ENCODE peak calls at places on chromosome 19, in seven cellular contexts. P, A, E, Q, Z, V and B are unnamed samples.
A peak's percentile ranks its signal among the peaks of the same experiment; 100 is the strongest.

GRCh38 chr19:6753178-6754031 is 13.8 kb downstream of the SH2D3A start:
- DNase-seq in P (peak; percentile 50), A (peak; percentile 92), E (peak; percentile 66), Q (no peak), Z (peak; percentile 67), V (no peak), B (peak; percentile 94)

GRCh38 chr19:42942187-42942789 is 5.3 kb upstream of the PSG7 start:
- DNase-seq in P (no peak), A (peak; percentile 1), E (no peak), Q (no peak), Z (no peak), V (no peak), B (no peak)

GRCh38 chr19:15021286-15022007 is 27.8 kb upstream of the CASP14 start:
- DNase-seq in P (no peak), A (no peak), E (no peak), Q (no peak), Z (no peak), V (no peak), B (no peak)

GRCh38 chr19:58550362-58551122 is 4.4 kb downstream of the CHMP2A start:
- DNase-seq in P (no peak), A (no peak), E (no peak), Q (no peak), Z (no peak), V (no peak), B (no peak)

GRCh38 chr19:710767-711166 is 2.0 kb downstream of the PALM start:
- DNase-seq in P (peak; percentile 16), A (no peak), E (no peak), Q (no peak), Z (no peak), V (no peak), B (no peak)

GRCh38 chr19:12689012-12689411 is 1.2 kb downstream of the GNG14 start:
- DNase-seq in P (no peak), A (no peak), E (no peak), Q (no peak), Z (no peak), V (no peak), B (no peak)

GRCh38 chr19:55370305-55370988 is at the start of gene IL11:
- DNase-seq in P (no peak), A (no peak), E (no peak), Q (no peak), Z (no peak), V (no peak), B (peak; percentile 59)

GRCh38 chr19:4722671-4723464 is 774 bp downstream of the DPP9 start:
- DNase-seq in P (no peak), A (no peak), E (no peak), Q (no peak), Z (no peak), V (peak; percentile 56), B (peak; percentile 31)

GRCh38 chr19:37992761-37993160 is 85.8 kb downstream of the SIPA1L3 start:
- DNase-seq in P (no peak), A (no peak), E (no peak), Q (no peak), Z (no peak), V (no peak), B (no peak)

GRCh38 chr19:8655340-8655709 is 24.9 kb downstream of the NFILZ start:
- DNase-seq in P (no peak), A (no peak), E (no peak), Q (peak; percentile 1), Z (no peak), V (no peak), B (no peak)

GRCh38 chr19:1400281-1401137 is 833 bp downstream of the GAMT start:
- DNase-seq in P (peak; percentile 44), A (no peak), E (no peak), Q (peak; percentile 45), Z (no peak), V (no peak), B (peak; percentile 82)

GRCh38 chr19:40265763-40266099 is 19.4 kb downstream of the AKT2 start:
- DNase-seq in P (no peak), A (no peak), E (no peak), Q (no peak), Z (no peak), V (no peak), B (no peak)

GRCh38 chr19:43560687-43561086 is 14.6 kb downstream of the XRCC1 start:
- DNase-seq in P (no peak), A (no peak), E (no peak), Q (no peak), Z (no peak), V (no peak), B (no peak)

GRCh38 chr19:47444388-47444821 is 25.1 kb upstream of the MEIS3 start:
- DNase-seq in P (no peak), A (no peak), E (no peak), Q (no peak), Z (no peak), V (no peak), B (peak; percentile 25)

GRCh38 chr19:10884273-10884672 is 12.9 kb downstream of the CARM1 start:
- DNase-seq in P (no peak), A (no peak), E (no peak), Q (no peak), Z (no peak), V (no peak), B (peak; percentile 60)

GRCh38 chr19:13926715-13927114 is 11.5 kb downstream of the PODNL1 start:
- DNase-seq in P (no peak), A (no peak), E (no peak), Q (no peak), Z (no peak), V (no peak), B (no peak)

GRCh38 chr19:1746401-1747284 is 6.7 kb upstream of the ONECUT3 start:
- DNase-seq in P (no peak), A (no peak), E (no peak), Q (no peak), Z (no peak), V (no peak), B (no peak)